ENCODE peak calls at places on chromosomes 2 and 18, in four cellular contexts. One of them, this sample, is unnamed.

GRCh38 chr2:43370705-43371104 is 144.3 kb upstream of the ZFP36L2 start:
- DNase-seq in choroid plexus epithelial cell: peak; percentile 29
- DNase-seq in NCI-H2081: peak; percentile 50
- DNase-seq in hepatocyte: no peak
- DNase-seq in this sample: no peak

GRCh38 chr2:16120591-16120990 is 180.2 kb downstream of the MYCN start:
- DNase-seq in hepatocyte: no peak
- DNase-seq in choroid plexus epithelial cell: no peak
- DNase-seq in NCI-H2081: no peak
- DNase-seq in this sample: no peak

GRCh38 chr2:151189125-151189524 is 72.5 kb downstream of the RBM43 start:
- DNase-seq in NCI-H2081: no peak
- DNase-seq in choroid plexus epithelial cell: no peak
- DNase-seq in hepatocyte: no peak
- DNase-seq in this sample: no peak

GRCh38 chr2:240396623-240397541 is 38.6 kb upstream of the GPC1 start:
- DNase-seq in hepatocyte: no peak
- DNase-seq in choroid plexus epithelial cell: peak; percentile 66
- DNase-seq in NCI-H2081: no peak
- DNase-seq in this sample: no peak

GRCh38 chr2:12719400-12720104 is 2.8 kb downstream of the TRIB2 start:
- DNase-seq in NCI-H2081: no peak
- DNase-seq in choroid plexus epithelial cell: peak; percentile 81
- DNase-seq in hepatocyte: no peak
- DNase-seq in this sample: no peak

GRCh38 chr2:3319134-3319533 is 58.5 kb downstream of the EIPR1 start:
- DNase-seq in hepatocyte: no peak
- DNase-seq in choroid plexus epithelial cell: no peak
- DNase-seq in NCI-H2081: no peak
- DNase-seq in this sample: no peak

GRCh38 chr2:140893685-140894084 is 1237.1 kb downstream of the LRP1B start:
- DNase-seq in NCI-H2081: no peak
- DNase-seq in hepatocyte: no peak
- DNase-seq in choroid plexus epithelial cell: peak; percentile 76
- DNase-seq in this sample: no peak

GRCh38 chr18:24536834-24537233 is 76.4 kb downstream of the HRH4 start:
- DNase-seq in NCI-H2081: no peak
- DNase-seq in choroid plexus epithelial cell: no peak
- DNase-seq in hepatocyte: no peak
- DNase-seq in this sample: no peak

GRCh38 chr2:112001942-112002341 is 53.1 kb upstream of the TMEM87B start:
- DNase-seq in choroid plexus epithelial cell: no peak
- DNase-seq in hepatocyte: no peak
- DNase-seq in NCI-H2081: no peak
- DNase-seq in this sample: no peak

GRCh38 chr18:49768051-49768391 is 45.3 kb downstream of the ACAA2 start:
- DNase-seq in NCI-H2081: no peak
- DNase-seq in choroid plexus epithelial cell: peak; percentile 84
- DNase-seq in hepatocyte: peak; percentile 80
- DNase-seq in this sample: peak; percentile 73

GRCh38 chr2:186308347-186308746 is 177.7 kb upstream of the ZC3H15 start:
- DNase-seq in NCI-H2081: no peak
- DNase-seq in hepatocyte: peak; percentile 45
- DNase-seq in choroid plexus epithelial cell: peak; percentile 55
- DNase-seq in this sample: no peak

GRCh38 chr2:135916232-135916631 is 40.0 kb upstream of the MCM6 start:
- DNase-seq in choroid plexus epithelial cell: peak; percentile 68
- DNase-seq in NCI-H2081: peak; percentile 46
- DNase-seq in hepatocyte: peak; percentile 29
- DNase-seq in this sample: no peak

GRCh38 chr2:25697559-25698341 is 24.4 kb upstream of the DTNB start:
- DNase-seq in hepatocyte: no peak
- DNase-seq in choroid plexus epithelial cell: peak; percentile 37
- DNase-seq in NCI-H2081: no peak
- DNase-seq in this sample: no peak

GRCh38 chr18:75124967-75125358 is 84.0 kb downstream of the PTGR3 start:
- DNase-seq in hepatocyte: no peak
- DNase-seq in NCI-H2081: peak; percentile 13
- DNase-seq in choroid plexus epithelial cell: no peak
- DNase-seq in this sample: no peak

GRCh38 chr2:156331572-156332451 is 709 bp downstream of the NR4A2 start:
- DNase-seq in choroid plexus epithelial cell: peak; percentile 83
- DNase-seq in NCI-H2081: peak; percentile 41
- DNase-seq in hepatocyte: peak; percentile 79
- DNase-seq in this sample: peak; percentile 74

GRCh38 chr18:69658137-69658536 is 257.4 kb downstream of the DOK6 start:
- DNase-seq in choroid plexus epithelial cell: no peak
- DNase-seq in NCI-H2081: no peak
- DNase-seq in hepatocyte: no peak
- DNase-seq in this sample: no peak

GRCh38 chr18:58552057-58552461 is 76.8 kb downstream of the ALPK2 start:
- DNase-seq in NCI-H2081: no peak
- DNase-seq in choroid plexus epithelial cell: peak; percentile 66
- DNase-seq in hepatocyte: peak; percentile 47
- DNase-seq in this sample: no peak

GRCh38 chr2:60659026-60659425 is 97.0 kb upstream of the PAPOLG start:
- DNase-seq in choroid plexus epithelial cell: no peak
- DNase-seq in hepatocyte: no peak
- DNase-seq in NCI-H2081: no peak
- DNase-seq in this sample: no peak

GRCh38 chr2:218129756-218130155 is 3.9 kb downstream of the CXCR2 start:
- DNase-seq in NCI-H2081: no peak
- DNase-seq in hepatocyte: peak; percentile 28
- DNase-seq in choroid plexus epithelial cell: no peak
- DNase-seq in this sample: no peak

GRCh38 chr2:223824301-223824700 is 13.1 kb downstream of the AP1S3 start:
- DNase-seq in hepatocyte: no peak
- DNase-seq in choroid plexus epithelial cell: no peak
- DNase-seq in NCI-H2081: no peak
- DNase-seq in this sample: no peak

GRCh38 chr2:147030966-147031760 is 813.7 kb upstream of the ACVR2A start:
- DNase-seq in NCI-H2081: no peak
- DNase-seq in hepatocyte: peak; percentile 9
- DNase-seq in choroid plexus epithelial cell: peak; percentile 88
- DNase-seq in this sample: no peak

GRCh38 chr2:75021672-75022071 is 63.2 kb downstream of the POLE4 start:
- DNase-seq in NCI-H2081: no peak
- DNase-seq in choroid plexus epithelial cell: peak; percentile 74
- DNase-seq in hepatocyte: peak; percentile 23
- DNase-seq in this sample: no peak

GRCh38 chr2:31219131-31219969 is 2.0 kb upstream of the CAPN14 start:
- DNase-seq in choroid plexus epithelial cell: no peak
- DNase-seq in NCI-H2081: no peak
- DNase-seq in hepatocyte: no peak
- DNase-seq in this sample: peak; percentile 16

GRCh38 chr2:26470601-26471260 is 7.2 kb downstream of the OTOF start:
- DNase-seq in NCI-H2081: no peak
- DNase-seq in hepatocyte: no peak
- DNase-seq in choroid plexus epithelial cell: no peak
- DNase-seq in this sample: no peak

GRCh38 chr2:122077771-122078170 is 322.3 kb downstream of the TSN start:
- DNase-seq in hepatocyte: no peak
- DNase-seq in choroid plexus epithelial cell: no peak
- DNase-seq in NCI-H2081: no peak
- DNase-seq in this sample: no peak

GRCh38 chr2:112768432-112768831 is 4.0 kb upstream of the CKAP2L start:
- DNase-seq in NCI-H2081: no peak
- DNase-seq in choroid plexus epithelial cell: peak; percentile 52
- DNase-seq in hepatocyte: no peak
- DNase-seq in this sample: no peak

GRCh38 chr2:51304341-51304740 is 272.4 kb upstream of the NRXN1 start:
- DNase-seq in NCI-H2081: no peak
- DNase-seq in choroid plexus epithelial cell: no peak
- DNase-seq in hepatocyte: no peak
- DNase-seq in this sample: no peak

GRCh38 chr2:20333738-20334137 is 16.9 kb downstream of the PUM2 start:
- DNase-seq in NCI-H2081: no peak
- DNase-seq in choroid plexus epithelial cell: no peak
- DNase-seq in hepatocyte: no peak
- DNase-seq in this sample: no peak

GRCh38 chr2:15831150-15831549 is 109.2 kb upstream of the MYCN start:
- DNase-seq in choroid plexus epithelial cell: no peak
- DNase-seq in hepatocyte: no peak
- DNase-seq in NCI-H2081: no peak
- DNase-seq in this sample: no peak

GRCh38 chr2:133674433-133675331 is 106.4 kb upstream of the NCKAP5 start:
- DNase-seq in choroid plexus epithelial cell: peak; percentile 93
- DNase-seq in hepatocyte: peak; percentile 54
- DNase-seq in NCI-H2081: peak; percentile 79
- DNase-seq in this sample: no peak

GRCh38 chr2:138712212-138712979 is 67.8 kb downstream of the NXPH2 start:
- DNase-seq in hepatocyte: peak; percentile 9
- DNase-seq in NCI-H2081: no peak
- DNase-seq in choroid plexus epithelial cell: peak; percentile 30
- DNase-seq in this sample: no peak

GRCh38 chr2:234502285-234502918 is 5.5 kb upstream of the ARL4C start:
- DNase-seq in hepatocyte: peak; percentile 12
- DNase-seq in NCI-H2081: no peak
- DNase-seq in choroid plexus epithelial cell: peak; percentile 82
- DNase-seq in this sample: no peak

GRCh38 chr2:144938308-144938709 is 418.4 kb upstream of the ZEB2 start:
- DNase-seq in NCI-H2081: no peak
- DNase-seq in hepatocyte: peak; percentile 49
- DNase-seq in choroid plexus epithelial cell: peak; percentile 88
- DNase-seq in this sample: no peak

GRCh38 chr2:105961599-105962146 is 217.0 kb downstream of the NCK2 start:
- DNase-seq in NCI-H2081: no peak
- DNase-seq in hepatocyte: no peak
- DNase-seq in choroid plexus epithelial cell: no peak
- DNase-seq in this sample: no peak